ENCODE peak calls at places on chromosomes 3 and 15, in seven cellular contexts. One of them, this sample, is unnamed.

GRCh38 chr3:71211083-71211482 is 372.4 kb downstream of the FOXP1 start:
- DNase-seq in spleen: no peak
- DNase-seq in A549: no peak
- DNase-seq in CD8-positive, alpha-beta T cell: no peak
- DNase-seq in uterus: peak; percentile 29
- DNase-seq in right atrium auricular region: peak; percentile 61
- DNase-seq in mucosa of descending colon: no peak
- DNase-seq in this sample: no peak

GRCh38 chr3:184565421-184566211 is 4.0 kb downstream of the EPHB3 start:
- DNase-seq in spleen: peak; percentile 62
- DNase-seq in CD8-positive, alpha-beta T cell: no peak
- DNase-seq in A549: peak; percentile 37
- DNase-seq in mucosa of descending colon: peak; percentile 83
- DNase-seq in right atrium auricular region: no peak
- DNase-seq in uterus: peak; percentile 80
- DNase-seq in this sample: no peak

GRCh38 chr3:127390365-127391025 is 102.6 kb upstream of the PRR20G start:
- DNase-seq in right atrium auricular region: no peak
- DNase-seq in spleen: peak; percentile 65
- DNase-seq in uterus: no peak
- DNase-seq in mucosa of descending colon: no peak
- DNase-seq in CD8-positive, alpha-beta T cell: no peak
- DNase-seq in A549: no peak
- DNase-seq in this sample: no peak

GRCh38 chr3:105093853-105094252 is 272.9 kb upstream of the ALCAM start:
- DNase-seq in CD8-positive, alpha-beta T cell: no peak
- DNase-seq in mucosa of descending colon: no peak
- DNase-seq in A549: no peak
- DNase-seq in uterus: no peak
- DNase-seq in right atrium auricular region: no peak
- DNase-seq in spleen: no peak
- DNase-seq in this sample: no peak

GRCh38 chr3:194879991-194880939 is 194.6 kb downstream of the FAM43A start:
- DNase-seq in A549: no peak
- DNase-seq in uterus: peak; percentile 39
- DNase-seq in right atrium auricular region: peak; percentile 81
- DNase-seq in mucosa of descending colon: no peak
- DNase-seq in CD8-positive, alpha-beta T cell: no peak
- DNase-seq in spleen: peak; percentile 83
- DNase-seq in this sample: no peak

GRCh38 chr3:195897853-195898415 is 10.4 kb downstream of the TNK2 start:
- DNase-seq in A549: no peak
- DNase-seq in CD8-positive, alpha-beta T cell: no peak
- DNase-seq in right atrium auricular region: no peak
- DNase-seq in uterus: no peak
- DNase-seq in spleen: peak; percentile 74
- DNase-seq in mucosa of descending colon: no peak
- DNase-seq in this sample: no peak

GRCh38 chr15:66504563-66505429 is at the start of the genes RPL4 and ZWILCH:
- DNase-seq in spleen: peak; percentile 94
- DNase-seq in right atrium auricular region: peak; percentile 82
- DNase-seq in mucosa of descending colon: peak; percentile 88
- DNase-seq in CD8-positive, alpha-beta T cell: peak; percentile 67
- DNase-seq in uterus: peak; percentile 79
- DNase-seq in A549: peak; percentile 86
- DNase-seq in this sample: peak; percentile 81

GRCh38 chr3:40924559-40925058 is 274.7 kb upstream of the CTNNB1 start:
- DNase-seq in mucosa of descending colon: no peak
- DNase-seq in A549: no peak
- DNase-seq in CD8-positive, alpha-beta T cell: no peak
- DNase-seq in right atrium auricular region: no peak
- DNase-seq in uterus: no peak
- DNase-seq in spleen: no peak
- DNase-seq in this sample: no peak

GRCh38 chr3:81485444-81485865 is 276.0 kb downstream of the GBE1 start:
- DNase-seq in A549: no peak
- DNase-seq in uterus: no peak
- DNase-seq in spleen: no peak
- DNase-seq in mucosa of descending colon: peak; percentile 40
- DNase-seq in CD8-positive, alpha-beta T cell: no peak
- DNase-seq in right atrium auricular region: no peak
- DNase-seq in this sample: peak; percentile 29

GRCh38 chr3:147669076-147669475 is 259.9 kb downstream of the ZIC1 start:
- DNase-seq in mucosa of descending colon: no peak
- DNase-seq in right atrium auricular region: no peak
- DNase-seq in spleen: no peak
- DNase-seq in uterus: no peak
- DNase-seq in A549: no peak
- DNase-seq in CD8-positive, alpha-beta T cell: no peak
- DNase-seq in this sample: no peak

GRCh38 chr3:46981932-46982471 is 2.5 kb downstream of the NBEAL2 start:
- DNase-seq in mucosa of descending colon: peak; percentile 69
- DNase-seq in uterus: no peak
- DNase-seq in CD8-positive, alpha-beta T cell: no peak
- DNase-seq in right atrium auricular region: no peak
- DNase-seq in spleen: peak; percentile 90
- DNase-seq in A549: no peak
- DNase-seq in this sample: no peak

GRCh38 chr3:96991812-96992211 is 177.4 kb downstream of the EPHA6 start:
- DNase-seq in spleen: no peak
- DNase-seq in uterus: no peak
- DNase-seq in right atrium auricular region: no peak
- DNase-seq in A549: no peak
- DNase-seq in mucosa of descending colon: no peak
- DNase-seq in CD8-positive, alpha-beta T cell: no peak
- DNase-seq in this sample: no peak

GRCh38 chr15:58396181-58396580 is 35.6 kb upstream of the LIPC start:
- DNase-seq in right atrium auricular region: no peak
- DNase-seq in CD8-positive, alpha-beta T cell: no peak
- DNase-seq in uterus: no peak
- DNase-seq in A549: no peak
- DNase-seq in spleen: no peak
- DNase-seq in mucosa of descending colon: no peak
- DNase-seq in this sample: no peak

GRCh38 chr3:52866427-52866826 is 30.9 kb downstream of the STIMATE start:
- DNase-seq in spleen: no peak
- DNase-seq in A549: no peak
- DNase-seq in right atrium auricular region: no peak
- DNase-seq in CD8-positive, alpha-beta T cell: no peak
- DNase-seq in uterus: no peak
- DNase-seq in mucosa of descending colon: no peak
- DNase-seq in this sample: no peak

GRCh38 chr3:48507256-48508061 is 3.5 kb upstream of the SHISA5 start:
- DNase-seq in spleen: peak; percentile 91
- DNase-seq in right atrium auricular region: peak; percentile 61
- DNase-seq in mucosa of descending colon: peak; percentile 68
- DNase-seq in uterus: peak; percentile 37
- DNase-seq in A549: peak; percentile 79
- DNase-seq in CD8-positive, alpha-beta T cell: peak; percentile 53
- DNase-seq in this sample: peak; percentile 81
- TF ChIP-seq CTCF in spleen: peak; percentile 80
- TF ChIP-seq CTCF in right atrium auricular region: no peak
- TF ChIP-seq CTCF in mucosa of descending colon: no peak
- TF ChIP-seq CTCF in uterus: peak; percentile 29
- TF ChIP-seq CTCF in A549: peak; percentile 44
- TF ChIP-seq CTCF in CD8-positive, alpha-beta T cell: peak; percentile 72
- TF ChIP-seq CTCF in this sample: peak; percentile 76

DNA sequence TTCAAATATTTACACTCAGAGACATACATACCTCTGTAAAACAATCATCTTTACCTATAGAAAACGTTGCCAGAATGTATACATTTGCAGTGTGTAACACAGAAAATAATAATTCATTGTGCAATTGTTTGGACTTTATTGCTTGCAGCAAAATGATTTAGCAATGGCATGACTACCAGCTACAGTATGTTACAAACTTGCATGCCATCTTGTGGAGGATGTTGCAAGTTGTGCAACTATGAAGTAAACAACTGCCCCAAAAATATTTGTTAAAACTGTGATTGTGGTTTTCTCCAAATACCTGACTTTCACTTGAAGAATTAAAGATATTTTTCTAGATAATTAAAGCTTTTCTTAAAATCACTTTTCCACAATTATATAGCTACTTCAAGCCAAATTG is 27.1 kb upstream of the C3orf49 start:
- DNase-seq in right atrium auricular region: no peak
- DNase-seq in A549: no peak
- DNase-seq in spleen: no peak
- DNase-seq in uterus: no peak
- DNase-seq in mucosa of descending colon: peak; percentile 16
- DNase-seq in CD8-positive, alpha-beta T cell: no peak
- DNase-seq in this sample: no peak
- TF ChIP-seq CTCF in right atrium auricular region: no peak
- TF ChIP-seq CTCF in A549: peak; percentile 18
- TF ChIP-seq CTCF in spleen: no peak
- TF ChIP-seq CTCF in uterus: no peak
- TF ChIP-seq CTCF in mucosa of descending colon: no peak
- TF ChIP-seq CTCF in CD8-positive, alpha-beta T cell: no peak
- TF ChIP-seq CTCF in this sample: no peak

GRCh38 chr3:150388468-150389418 is 19.4 kb upstream of the TSC22D2 start:
- DNase-seq in spleen: no peak
- DNase-seq in mucosa of descending colon: no peak
- DNase-seq in right atrium auricular region: no peak
- DNase-seq in CD8-positive, alpha-beta T cell: no peak
- DNase-seq in A549: no peak
- DNase-seq in uterus: no peak
- DNase-seq in this sample: no peak

GRCh38 chr3:150384517-150385212 is 23.4 kb upstream of the TSC22D2 start:
- DNase-seq in CD8-positive, alpha-beta T cell: peak; percentile 2
- DNase-seq in right atrium auricular region: no peak
- DNase-seq in spleen: peak; percentile 82
- DNase-seq in mucosa of descending colon: peak; percentile 25
- DNase-seq in uterus: no peak
- DNase-seq in A549: no peak
- DNase-seq in this sample: peak; percentile 80

GRCh38 chr3:150391200-150391599 is 16.9 kb upstream of the TSC22D2 start:
- DNase-seq in CD8-positive, alpha-beta T cell: no peak
- DNase-seq in right atrium auricular region: no peak
- DNase-seq in uterus: no peak
- DNase-seq in A549: no peak
- DNase-seq in mucosa of descending colon: no peak
- DNase-seq in spleen: no peak
- DNase-seq in this sample: no peak

GRCh38 chr3:150385296-150386242 is 22.5 kb upstream of the TSC22D2 start:
- DNase-seq in right atrium auricular region: no peak
- DNase-seq in A549: no peak
- DNase-seq in uterus: no peak
- DNase-seq in spleen: no peak
- DNase-seq in mucosa of descending colon: no peak
- DNase-seq in CD8-positive, alpha-beta T cell: no peak
- DNase-seq in this sample: peak; percentile 49
- TF ChIP-seq CTCF in right atrium auricular region: no peak
- TF ChIP-seq CTCF in A549: no peak
- TF ChIP-seq CTCF in uterus: no peak
- TF ChIP-seq CTCF in spleen: no peak
- TF ChIP-seq CTCF in mucosa of descending colon: no peak
- TF ChIP-seq CTCF in CD8-positive, alpha-beta T cell: no peak
- TF ChIP-seq CTCF in this sample: no peak

GRCh38 chr3:151377768-151378385 is 6.7 kb downstream of the P2RY12 start:
- DNase-seq in right atrium auricular region: no peak
- DNase-seq in CD8-positive, alpha-beta T cell: no peak
- DNase-seq in mucosa of descending colon: no peak
- DNase-seq in uterus: no peak
- DNase-seq in A549: no peak
- DNase-seq in spleen: no peak
- DNase-seq in this sample: peak; percentile 26

GRCh38 chr3:151382671-151383070 is 1.9 kb downstream of the P2RY12 start:
- DNase-seq in A549: no peak
- DNase-seq in CD8-positive, alpha-beta T cell: no peak
- DNase-seq in right atrium auricular region: no peak
- DNase-seq in mucosa of descending colon: peak; percentile 15
- DNase-seq in uterus: no peak
- DNase-seq in spleen: no peak
- DNase-seq in this sample: no peak

GRCh38 chr3:151383111-151383510 is 1.4 kb downstream of the P2RY12 start:
- DNase-seq in CD8-positive, alpha-beta T cell: no peak
- DNase-seq in A549: no peak
- DNase-seq in right atrium auricular region: no peak
- DNase-seq in spleen: peak; percentile 61
- DNase-seq in mucosa of descending colon: no peak
- DNase-seq in uterus: no peak
- DNase-seq in this sample: no peak

GRCh38 chr3:151383956-151384355 is 597 bp downstream of the P2RY12 start:
- DNase-seq in A549: no peak
- DNase-seq in right atrium auricular region: no peak
- DNase-seq in CD8-positive, alpha-beta T cell: no peak
- DNase-seq in spleen: no peak
- DNase-seq in mucosa of descending colon: no peak
- DNase-seq in uterus: no peak
- DNase-seq in this sample: no peak

GRCh38 chr3:151379083-151379734 is 5.3 kb downstream of the P2RY12 start:
- DNase-seq in right atrium auricular region: no peak
- DNase-seq in uterus: no peak
- DNase-seq in spleen: no peak
- DNase-seq in CD8-positive, alpha-beta T cell: no peak
- DNase-seq in A549: peak; percentile 15
- DNase-seq in mucosa of descending colon: peak; percentile 27
- DNase-seq in this sample: no peak
- TF ChIP-seq CTCF in right atrium auricular region: no peak
- TF ChIP-seq CTCF in uterus: peak; percentile 24
- TF ChIP-seq CTCF in spleen: no peak
- TF ChIP-seq CTCF in CD8-positive, alpha-beta T cell: no peak
- TF ChIP-seq CTCF in A549: peak; percentile 56
- TF ChIP-seq CTCF in mucosa of descending colon: no peak
- TF ChIP-seq CTCF in this sample: peak; percentile 56

This sample was measured in GM10248.